ENCODE peak calls at places on chromosomes 1 and 21, in five cellular contexts. M, L, G, H and S are unnamed samples.

GRCh38 chr1:46774297-46774696 is 24.5 kb upstream of the CYP4B1 start:
- DNase-seq in M (no peak), G (no peak), H (no peak), L (no peak), S (no peak)

GRCh38 chr1:12407962-12408288 is 178.1 kb downstream of the VPS13D start:
- DNase-seq in H (no peak), M (no peak), G (no peak), L (no peak), S (no peak)

GRCh38 chr1:204093421-204093717 is 20.5 kb downstream of the SOX13 start:
- DNase-seq in M (no peak), L (no peak), H (no peak), G (no peak), S (no peak)

GRCh38 chr1:115302390-115302961 is 35.6 kb downstream of the NGF start:
- DNase-seq in G (peak), L (no peak), H (no peak), M (peak), S (peak)

GRCh38 chr21:39885119-39885848 is 18.0 kb downstream of the PCP4 start:
- DNase-seq in L (no peak), H (no peak), M (no peak), G (no peak), S (no peak)

GRCh38 chr1:244207935-244208244 is 156.8 kb downstream of the ZBTB18 start:
- DNase-seq in M (no peak), G (no peak), H (no peak), L (no peak), S (no peak)

GRCh38 chr21:17834639-17835354 is 15.6 kb upstream of the C21orf91 start:
- DNase-seq in H (no peak), G (no peak), L (no peak), M (no peak), S (no peak)

GRCh38 chr1:157089789-157090188 is 9.8 kb downstream of the ETV3L start:
- DNase-seq in M (no peak), L (no peak), G (no peak), H (no peak), S (no peak)